ENCODE peak calls at places on chromosomes 5 and 9, in five cellular contexts. H, Q, F, X and J are unnamed samples.

GRCh38 chr9:18184034-18184800 is 289.7 kb upstream of the ADAMTSL1 start:
- DNase-seq in H (no peak), X (no peak), F (no peak), Q (no peak), J (no peak)

GRCh38 chr5:127928053-127928452 is 155.5 kb upstream of the SLC12A2 start:
- DNase-seq in F (no peak), Q (no peak), H (no peak), X (no peak), J (no peak)

GRCh38 chr5:158013939-158014338 is 155.0 kb upstream of the CLINT1 start:
- DNase-seq in X (no peak), F (no peak), H (no peak), Q (peak; percentile 63), J (no peak)

GRCh38 chr9:28999057-28999456 is 1425.8 kb upstream of the C9orf72 start:
- DNase-seq in Q (no peak), H (no peak), X (peak; percentile 3), F (no peak), J (no peak)

GRCh38 chr9:91059713-91060112 is 258.1 kb downstream of the SYK start:
- DNase-seq in Q (no peak), H (no peak), X (no peak), F (no peak), J (no peak)

GRCh38 chr5:68661237-68661636 is 432.6 kb upstream of the SLC30A5 start:
- DNase-seq in Q (peak; percentile 42), F (no peak), X (no peak), H (no peak), J (no peak)

GRCh38 chr5:113047234-113047633 is 70.6 kb downstream of the DCP2 start:
- DNase-seq in X (no peak), Q (no peak), H (no peak), F (no peak), J (no peak)

GRCh38 chr5:150694638-150695037 is 6.2 kb downstream of the RBM22 start:
- DNase-seq in H (no peak), F (no peak), X (no peak), Q (no peak), J (no peak)

GRCh38 chr5:16082053-16082452 is 97.5 kb downstream of the MARCHF11 start:
- DNase-seq in Q (peak; percentile 49), X (no peak), F (no peak), H (no peak), J (no peak)

GRCh38 chr9:101727621-101728524 is 10.6 kb downstream of the GRIN3A start:
- DNase-seq in F (peak; percentile 18), Q (peak; percentile 55), X (peak; percentile 54), H (no peak), J (peak; percentile 12)

GRCh38 chr5:90409318-90410177 is at the start of gene CETN3:
- DNase-seq in F (peak; percentile 88), X (peak; percentile 85), H (peak; percentile 92), Q (peak; percentile 97), J (peak; percentile 89)

GRCh38 chr5:33205727-33206410 is 234.9 kb upstream of the TARS1 start:
- DNase-seq in Q (no peak), H (no peak), F (no peak), X (no peak), J (no peak)

GRCh38 chr5:155307219-155307618 is 293.7 kb downstream of the KIF4B start:
- DNase-seq in Q (no peak), H (no peak), F (no peak), X (no peak), J (no peak)

GRCh38 chr9:124008307-124008854 is 3.2 kb upstream of the LHX2 start:
- DNase-seq in Q (peak; percentile 91), F (no peak), X (peak; percentile 54), H (no peak), J (no peak)

GRCh38 chr9:6048039-6048438 is 32.6 kb upstream of the RANBP6 start:
- DNase-seq in X (no peak), F (no peak), H (no peak), Q (no peak), J (no peak)

GRCh38 chr5:52801329-52801728 is 13.6 kb downstream of the ITGA1 start:
- DNase-seq in H (no peak), F (no peak), X (no peak), Q (peak; percentile 58), J (no peak)

GRCh38 chr5:171968512-171968911 is 37.9 kb downstream of the FBXW11 start:
- DNase-seq in Q (no peak), F (no peak), H (no peak), X (no peak), J (no peak)

GRCh38 chr5:36054646-36055045 is 12.0 kb downstream of the UGT3A2 start:
- DNase-seq in H (no peak), F (no peak), X (no peak), Q (no peak), J (no peak)

GRCh38 chr9:135919318-135919717 is 12.0 kb upstream of the CAMSAP1 start:
- DNase-seq in F (no peak), X (no peak), H (no peak), Q (no peak), J (no peak)

GRCh38 chr9:134693011-134693410 is 51.4 kb downstream of the COL5A1 start:
- DNase-seq in Q (no peak), H (no peak), X (peak; percentile 85), F (no peak), J (no peak)

GRCh38 chr5:4576161-4576748 is 563.9 kb upstream of the ADAMTS16 start:
- DNase-seq in H (no peak), X (no peak), Q (no peak), F (no peak), J (no peak)

GRCh38 chr9:129383415-129384088 is 205.5 kb upstream of the IER5L start:
- DNase-seq in Q (peak; percentile 71), F (peak; percentile 80), H (peak; percentile 86), X (no peak), J (peak; percentile 77)
- H3K4me3 ChIP-seq in Q (peak overlapping the region; percentile 60), F (peak overlapping the region; percentile 62), H (peak overlapping the region; percentile 46), X (no peak overlapping the region), J (peak overlapping the region; percentile 74)

DNA sequence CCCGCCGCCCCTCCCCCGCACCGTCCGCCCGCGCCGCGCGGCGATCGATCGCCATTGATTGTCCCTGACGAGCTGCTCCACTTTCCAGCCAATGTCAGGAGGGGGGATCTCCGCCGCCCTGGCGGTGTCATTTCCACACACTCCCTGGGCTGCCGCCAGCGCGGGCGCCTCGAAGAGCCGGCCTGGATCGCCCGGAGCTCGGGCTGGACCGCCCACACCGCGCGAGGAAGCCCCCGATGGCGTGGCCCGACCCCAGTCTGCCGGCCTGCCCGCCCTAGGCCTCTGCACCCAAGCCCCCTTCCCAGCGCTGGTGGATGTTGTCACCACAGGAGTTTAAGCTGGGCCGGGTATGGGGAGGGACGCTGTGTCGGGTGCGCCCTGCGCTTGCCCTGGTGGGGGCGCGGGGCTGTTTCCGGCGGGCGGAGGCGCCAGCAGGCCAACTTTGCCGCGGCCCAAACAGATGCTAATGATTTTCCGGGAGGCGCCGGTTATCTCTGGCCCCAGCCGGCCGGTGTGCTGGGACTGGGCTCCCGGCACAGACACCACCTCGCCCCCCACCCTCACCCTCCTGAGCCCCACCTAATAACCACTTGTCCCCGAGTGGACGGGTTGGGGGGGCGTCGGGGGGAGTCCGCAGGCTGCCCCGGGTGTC is 10.6 kb upstream of the CXXC5 start:
- DNase-seq in F (peak; percentile 40), H (peak; percentile 73), X (peak; percentile 96), Q (peak; percentile 89), J (peak; percentile 80)
- H3K4me1 ChIP-seq in F (peaks cover 28% of the 10 kb centered on the region), H (peaks cover 44% of the 10 kb centered on the region), X (peaks cover 64% of the 10 kb centered on the region), Q (peaks cover 38% of the 10 kb centered on the region), J (peaks cover 39% of the 10 kb centered on the region)

DNA sequence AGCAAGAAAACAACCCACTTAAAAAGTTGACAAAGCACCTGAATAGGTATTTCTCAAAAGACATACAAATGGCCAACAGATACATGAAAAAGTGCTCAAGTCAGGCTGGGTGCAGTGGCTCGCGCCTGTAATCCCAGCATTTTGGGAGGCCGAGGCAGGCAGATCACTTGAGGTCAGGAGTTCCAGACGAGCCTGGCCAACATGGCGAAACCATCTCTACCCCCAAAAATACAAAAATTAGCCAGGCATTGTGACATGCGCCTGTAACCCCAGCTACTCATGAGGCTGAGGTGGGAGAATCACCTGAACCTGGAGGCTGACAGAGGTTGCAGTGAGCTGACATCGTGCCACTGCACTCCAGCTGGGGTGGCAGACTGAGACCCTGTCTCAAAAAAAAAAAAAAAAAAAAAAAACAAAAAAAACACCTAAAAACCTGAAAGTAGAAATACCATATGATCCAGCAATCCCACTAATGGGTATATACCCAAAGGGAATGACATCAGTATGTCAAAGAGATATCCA is 101.7 kb downstream of the THBS4 start:
- DNase-seq in H (no peak), Q (no peak), X (no peak), F (no peak), J (no peak)
- H3K27ac ChIP-seq in H (peak overlapping the region; percentile 60), Q (no peak overlapping the region), X (no peak overlapping the region), F (peak overlapping the region; percentile 72), J (no peak overlapping the region)

DNA sequence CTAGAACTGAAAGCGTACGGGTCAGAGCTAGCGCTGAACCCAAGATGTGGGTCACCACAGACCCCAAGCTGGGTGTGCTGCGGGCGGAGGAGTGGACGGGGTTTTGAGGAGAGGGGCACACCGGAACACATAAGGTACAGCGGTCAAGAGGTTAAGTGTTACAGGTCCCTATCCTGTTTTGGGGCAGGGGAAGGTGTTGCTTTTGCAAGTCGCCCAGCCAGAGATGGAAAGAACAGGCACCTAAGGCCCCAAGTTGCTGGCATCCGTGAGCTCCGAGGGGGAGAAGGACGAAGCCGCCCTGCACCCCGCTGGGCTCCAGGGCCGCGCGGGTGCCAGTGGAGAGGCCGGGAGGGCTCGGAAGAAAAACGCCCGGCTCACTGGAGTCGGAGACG is 859 bp downstream of the GNA14 start:
- DNase-seq in H (no peak), F (no peak), Q (no peak), X (no peak), J (no peak)
- H3K4me3 ChIP-seq in H (no peak overlapping the region), F (no peak overlapping the region), Q (peak overlapping the region; percentile 45), X (no peak overlapping the region), J (no peak overlapping the region)

DNA sequence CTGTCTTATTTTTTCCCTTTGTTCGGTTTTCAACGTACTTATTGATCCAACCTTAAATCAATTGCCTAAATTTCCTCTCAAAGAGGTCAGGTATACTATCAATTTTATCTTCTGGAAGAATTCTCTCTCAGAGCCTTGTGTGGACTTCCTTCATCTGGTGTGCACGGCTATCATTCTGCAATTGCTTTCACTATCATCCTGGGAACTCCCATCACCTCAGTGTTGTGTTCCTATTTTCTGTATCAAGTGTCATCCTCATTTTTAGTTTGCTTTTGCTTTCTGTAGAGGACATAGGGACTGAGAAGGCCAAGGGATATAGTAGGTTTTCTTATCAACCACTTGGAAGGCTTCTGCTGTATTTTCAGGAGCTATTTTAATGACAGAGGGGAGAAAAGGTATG is 11.3 kb downstream of the STOM start:
- DNase-seq in F (no peak), Q (no peak), X (no peak), H (no peak), J (no peak)
- H3K4me1 ChIP-seq in F (peaks cover 85% of the 10 kb centered on the region), Q (peaks cover 11% of the 10 kb centered on the region), X (peaks cover 7% of the 10 kb centered on the region), H (peaks cover 52% of the 10 kb centered on the region), J (peaks cover 57% of the 10 kb centered on the region)

DNA sequence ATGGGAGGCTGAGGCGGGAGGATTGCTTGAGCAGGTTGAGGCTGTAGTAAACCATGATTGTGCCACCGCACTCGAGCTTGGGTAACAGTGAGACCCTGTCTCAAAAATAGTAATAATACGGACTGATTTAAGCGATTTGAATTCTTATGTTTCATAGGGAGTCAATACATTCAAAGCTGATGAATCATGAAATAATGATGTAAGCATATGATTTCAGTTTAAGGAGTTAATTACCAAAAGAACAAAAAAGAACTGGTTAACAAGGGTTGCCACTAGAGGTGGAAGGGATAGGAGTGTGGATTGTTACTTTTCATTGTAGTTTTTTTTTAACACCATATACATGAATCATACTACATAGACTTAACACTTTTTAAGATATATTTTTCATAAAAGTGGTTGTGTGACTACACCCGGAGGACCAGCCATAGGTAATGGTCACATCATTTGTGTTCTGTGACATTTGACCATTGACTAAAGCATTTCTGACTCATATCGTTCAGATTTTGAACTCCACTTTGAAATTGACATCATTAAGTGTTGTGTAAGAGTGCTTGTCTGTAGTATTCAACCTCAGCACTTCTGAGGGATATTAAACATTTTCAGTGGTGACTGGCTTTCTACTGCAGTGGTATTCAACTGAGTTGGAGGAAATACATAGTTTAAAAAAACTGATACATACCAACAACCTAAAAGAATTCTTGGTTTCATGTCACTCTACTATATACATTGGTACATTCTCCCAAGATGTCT is 7.0 kb downstream of the TRMT10B start:
- DNase-seq in H (no peak), Q (no peak), X (no peak), F (no peak), J (no peak)
- H3K27ac ChIP-seq in H (no peak overlapping the region), Q (no peak overlapping the region), X (no peak overlapping the region), F (no peak overlapping the region), J (no peak overlapping the region)